ENCODE peak calls at places on chromosomes 5 and 9, in seven cellular contexts. J, Y, A, E, Q, U and D are unnamed samples.

GRCh38 chr5:73311291-73312110 is 137.1 kb downstream of the FOXD1 start:
- DNase-seq in J (peak), Y (peak), A (no peak), E (no peak), Q (no peak), U (no peak), D (no peak)

GRCh38 chr9:114031037-114031436 is 47.1 kb downstream of the AMBP start:
- DNase-seq in J (no peak), Y (no peak), A (no peak), E (no peak), Q (no peak), U (no peak), D (no peak)

GRCh38 chr5:99004960-99005359 is 76.2 kb upstream of the CHD1 start:
- DNase-seq in J (no peak), Y (no peak), A (no peak), E (no peak), Q (no peak), U (no peak), D (no peak)

GRCh38 chr9:118230319-118230718 is 526.1 kb downstream of the TLR4 start:
- DNase-seq in J (peak), Y (no peak), A (no peak), E (no peak), Q (no peak), U (no peak), D (no peak)

GRCh38 chr9:123960366-123960765 is 30.4 kb upstream of the DENND1A start:
- DNase-seq in J (no peak), Y (no peak), A (no peak), E (no peak), Q (no peak), U (no peak), D (no peak)

GRCh38 chr9:97851450-97851883 is 1.6 kb upstream of the FOXE1 start:
- DNase-seq in J (no peak), Y (no peak), A (no peak), E (no peak), Q (no peak), U (no peak), D (no peak)

GRCh38 chr5:131563434-131564228 is 71.4 kb downstream of the RAPGEF6 start:
- DNase-seq in J (no peak), Y (no peak), A (no peak), E (no peak), Q (no peak), U (no peak), D (no peak)

GRCh38 chr9:16120727-16121126 is 567.9 kb downstream of the CCDC171 start:
- DNase-seq in J (no peak), Y (no peak), A (no peak), E (no peak), Q (no peak), U (no peak), D (no peak)

GRCh38 chr9:130214921-130215320 is 42.7 kb downstream of the NCS1 start:
- DNase-seq in J (no peak), Y (no peak), A (no peak), E (no peak), Q (no peak), U (no peak), D (no peak)

GRCh38 chr5:57195060-57195459 is 21.2 kb downstream of the GPBP1 start:
- DNase-seq in J (no peak), Y (no peak), A (no peak), E (no peak), Q (no peak), U (no peak), D (no peak)